ENCODE peak calls at places on chromosomes 16 and 17, in nine cellular contexts. One of them, this sample, is unnamed.

GRCh38 chr16:20851601-20852000 is 45.3 kb downstream of the REXO5 start:
- DNase-seq in fibroblast of the aortic adventitia: peak; percentile 99
- DNase-seq in cardiac fibroblast: peak; percentile 98
- DNase-seq in heart right ventricle: peak; percentile 70
- DNase-seq in AG04450: peak; percentile 86
- DNase-seq in mammary epithelial cell: peak; percentile 83
- DNase-seq in OCI-LY7: no peak
- DNase-seq in sigmoid colon: peak; percentile 94
- DNase-seq in B cell: no peak
- DNase-seq in this sample: no peak

GRCh38 chr17:78019976-78020716 is 61.6 kb downstream of the TNRC6C start:
- DNase-seq in sigmoid colon: no peak
- DNase-seq in cardiac fibroblast: no peak
- DNase-seq in heart right ventricle: no peak
- DNase-seq in OCI-LY7: no peak
- DNase-seq in mammary epithelial cell: no peak
- DNase-seq in B cell: no peak
- DNase-seq in fibroblast of the aortic adventitia: no peak
- DNase-seq in AG04450: no peak
- DNase-seq in this sample: peak; percentile 51

GRCh38 chr16:1487395-1488053 is 1.2 kb downstream of the PTX4 start:
- DNase-seq in cardiac fibroblast: no peak
- DNase-seq in OCI-LY7: no peak
- DNase-seq in heart right ventricle: peak; percentile 10
- DNase-seq in B cell: no peak
- DNase-seq in AG04450: no peak
- DNase-seq in fibroblast of the aortic adventitia: no peak
- DNase-seq in sigmoid colon: no peak
- DNase-seq in mammary epithelial cell: no peak
- DNase-seq in this sample: no peak

GRCh38 chr17:50361561-50362480 is 11.2 kb downstream of the MRPL27 start:
- DNase-seq in sigmoid colon: peak; percentile 75
- DNase-seq in cardiac fibroblast: peak; percentile 79
- DNase-seq in heart right ventricle: no peak
- DNase-seq in OCI-LY7: peak; percentile 77
- DNase-seq in mammary epithelial cell: peak; percentile 46
- DNase-seq in B cell: peak; percentile 59
- DNase-seq in AG04450: peak; percentile 49
- DNase-seq in fibroblast of the aortic adventitia: peak; percentile 77
- DNase-seq in this sample: peak; percentile 82

GRCh38 chr16:49620158-49620867 is 235.6 kb downstream of the ZNF423 start:
- DNase-seq in mammary epithelial cell: no peak
- DNase-seq in heart right ventricle: peak; percentile 89
- DNase-seq in cardiac fibroblast: peak; percentile 91
- DNase-seq in B cell: no peak
- DNase-seq in OCI-LY7: no peak
- DNase-seq in sigmoid colon: peak; percentile 89
- DNase-seq in fibroblast of the aortic adventitia: peak; percentile 81
- DNase-seq in AG04450: no peak
- DNase-seq in this sample: no peak

GRCh38 chr17:31674717-31675349 is 184.2 kb downstream of the COPRS start:
- DNase-seq in mammary epithelial cell: peak; percentile 91
- DNase-seq in OCI-LY7: no peak
- DNase-seq in sigmoid colon: no peak
- DNase-seq in heart right ventricle: no peak
- DNase-seq in AG04450: no peak
- DNase-seq in fibroblast of the aortic adventitia: peak; percentile 71
- DNase-seq in B cell: no peak
- DNase-seq in cardiac fibroblast: peak; percentile 60
- DNase-seq in this sample: no peak

GRCh38 chr17:39576187-39576586 is 31.5 kb downstream of the NEUROD2 start:
- DNase-seq in OCI-LY7: peak; percentile 27
- DNase-seq in cardiac fibroblast: no peak
- DNase-seq in sigmoid colon: no peak
- DNase-seq in AG04450: no peak
- DNase-seq in heart right ventricle: no peak
- DNase-seq in mammary epithelial cell: no peak
- DNase-seq in fibroblast of the aortic adventitia: no peak
- DNase-seq in B cell: no peak
- DNase-seq in this sample: peak; percentile 9

GRCh38 chr16:71303938-71304337 is 14.7 kb upstream of the CMTR2 start:
- DNase-seq in cardiac fibroblast: no peak
- DNase-seq in sigmoid colon: no peak
- DNase-seq in mammary epithelial cell: peak; percentile 92
- DNase-seq in OCI-LY7: no peak
- DNase-seq in AG04450: no peak
- DNase-seq in fibroblast of the aortic adventitia: no peak
- DNase-seq in B cell: no peak
- DNase-seq in heart right ventricle: no peak
- DNase-seq in this sample: no peak

DNA sequence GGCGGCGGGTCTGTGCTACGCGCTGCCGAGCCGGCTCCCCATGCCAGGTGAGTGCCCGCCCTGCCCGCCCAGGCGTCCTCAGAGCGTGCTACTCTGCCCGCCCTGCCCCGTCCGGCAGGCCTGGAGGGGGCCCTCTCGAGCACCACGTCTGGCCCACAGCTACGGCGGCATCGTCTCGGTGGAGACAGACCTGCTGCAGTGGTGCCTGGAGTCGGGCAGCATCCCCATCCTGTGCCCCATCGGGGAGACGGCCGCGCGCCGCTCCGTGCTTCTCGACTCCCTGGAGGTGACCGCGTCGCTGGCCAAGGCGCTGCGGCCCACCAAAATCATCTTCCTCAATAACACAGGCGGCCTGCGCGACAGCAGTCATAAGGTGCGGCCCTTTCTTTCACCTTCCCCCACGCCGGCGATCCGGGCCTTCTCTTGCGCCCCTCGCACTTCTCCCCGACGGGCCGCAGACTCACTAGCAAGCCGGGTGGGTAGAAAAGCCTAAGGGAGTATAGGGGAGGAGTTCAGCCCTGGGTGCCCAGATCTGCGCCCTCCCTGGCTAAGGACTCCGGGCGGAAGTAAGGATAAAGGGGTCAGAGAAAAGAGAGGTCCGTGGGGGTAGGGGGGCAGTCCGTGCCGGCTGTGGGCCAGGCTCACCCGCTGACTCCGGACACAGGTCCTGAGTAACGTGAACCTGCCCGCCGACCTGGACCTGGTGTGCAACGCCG is 1.6 kb downstream of the NAGS start:
- DNase-seq in heart right ventricle: no peak
- DNase-seq in mammary epithelial cell: peak; percentile 6
- DNase-seq in fibroblast of the aortic adventitia: no peak
- DNase-seq in AG04450: no peak
- DNase-seq in OCI-LY7: peak; percentile 33
- DNase-seq in B cell: peak; percentile 52
- DNase-seq in cardiac fibroblast: no peak
- DNase-seq in sigmoid colon: no peak
- DNase-seq in this sample: no peak
- TF ChIP-seq CTCF in heart right ventricle: no peak
- TF ChIP-seq CTCF in mammary epithelial cell: no peak
- TF ChIP-seq CTCF in fibroblast of the aortic adventitia: no peak
- TF ChIP-seq CTCF in AG04450: peak; percentile 7
- TF ChIP-seq CTCF in OCI-LY7: peak; percentile 15
- TF ChIP-seq CTCF in B cell: no peak
- TF ChIP-seq CTCF in cardiac fibroblast: peak; percentile 10
- TF ChIP-seq CTCF in sigmoid colon: no peak
- TF ChIP-seq CTCF in this sample: peak; percentile 13

GRCh38 chr17:67500677-67501300 is 123.7 kb downstream of the PITPNC1 start:
- DNase-seq in heart right ventricle: no peak
- DNase-seq in fibroblast of the aortic adventitia: no peak
- DNase-seq in cardiac fibroblast: no peak
- DNase-seq in mammary epithelial cell: no peak
- DNase-seq in OCI-LY7: no peak
- DNase-seq in sigmoid colon: no peak
- DNase-seq in AG04450: no peak
- DNase-seq in B cell: no peak
- DNase-seq in this sample: no peak

GRCh38 chr17:67499673-67500072 is 122.6 kb downstream of the PITPNC1 start:
- DNase-seq in B cell: no peak
- DNase-seq in cardiac fibroblast: no peak
- DNase-seq in heart right ventricle: no peak
- DNase-seq in sigmoid colon: no peak
- DNase-seq in AG04450: no peak
- DNase-seq in OCI-LY7: no peak
- DNase-seq in fibroblast of the aortic adventitia: no peak
- DNase-seq in mammary epithelial cell: no peak
- DNase-seq in this sample: no peak

GRCh38 chr17:67503184-67503583 is 126.1 kb downstream of the PITPNC1 start:
- DNase-seq in AG04450: no peak
- DNase-seq in B cell: no peak
- DNase-seq in fibroblast of the aortic adventitia: peak; percentile 33
- DNase-seq in cardiac fibroblast: peak; percentile 52
- DNase-seq in OCI-LY7: no peak
- DNase-seq in heart right ventricle: no peak
- DNase-seq in sigmoid colon: no peak
- DNase-seq in mammary epithelial cell: peak; percentile 80
- DNase-seq in this sample: no peak

GRCh38 chr17:67504182-67504581 is 127.1 kb downstream of the PITPNC1 start:
- DNase-seq in heart right ventricle: no peak
- DNase-seq in sigmoid colon: no peak
- DNase-seq in mammary epithelial cell: no peak
- DNase-seq in B cell: no peak
- DNase-seq in AG04450: no peak
- DNase-seq in cardiac fibroblast: no peak
- DNase-seq in OCI-LY7: no peak
- DNase-seq in fibroblast of the aortic adventitia: no peak
- DNase-seq in this sample: no peak

DNA sequence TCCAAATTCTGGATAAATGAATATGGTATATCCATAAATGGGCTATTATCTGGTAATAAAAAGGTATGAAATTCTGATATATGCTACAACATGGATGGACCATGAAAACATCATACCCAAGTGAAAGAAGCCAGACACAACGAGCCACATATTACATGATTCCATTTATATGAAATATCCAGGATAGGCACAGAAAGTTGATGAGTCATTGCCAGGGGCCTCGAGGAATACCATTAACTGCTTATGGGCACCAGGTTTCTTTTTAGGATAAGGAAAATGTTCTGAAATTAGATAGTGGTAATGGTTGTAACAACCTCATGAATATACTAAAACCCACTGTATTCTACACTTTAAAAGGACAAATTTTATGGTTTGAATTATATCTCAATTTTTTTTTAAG is 123.2 kb downstream of the PITPNC1 start:
- DNase-seq in AG04450: no peak
- DNase-seq in OCI-LY7: no peak
- DNase-seq in sigmoid colon: no peak
- DNase-seq in cardiac fibroblast: peak; percentile 32
- DNase-seq in mammary epithelial cell: no peak
- DNase-seq in heart right ventricle: no peak
- DNase-seq in fibroblast of the aortic adventitia: peak; percentile 53
- DNase-seq in B cell: no peak
- DNase-seq in this sample: no peak
- TF ChIP-seq CTCF in AG04450: no peak
- TF ChIP-seq CTCF in OCI-LY7: no peak
- TF ChIP-seq CTCF in sigmoid colon: no peak
- TF ChIP-seq CTCF in cardiac fibroblast: no peak
- TF ChIP-seq CTCF in mammary epithelial cell: no peak
- TF ChIP-seq CTCF in heart right ventricle: no peak
- TF ChIP-seq CTCF in fibroblast of the aortic adventitia: no peak
- TF ChIP-seq CTCF in B cell: no peak
- TF ChIP-seq CTCF in this sample: no peak

GRCh38 chr17:68061512-68062313 is 26.2 kb downstream of the KPNA2 start:
- DNase-seq in B cell: no peak
- DNase-seq in heart right ventricle: no peak
- DNase-seq in cardiac fibroblast: peak; percentile 48
- DNase-seq in mammary epithelial cell: no peak
- DNase-seq in AG04450: no peak
- DNase-seq in fibroblast of the aortic adventitia: peak; percentile 36
- DNase-seq in OCI-LY7: no peak
- DNase-seq in sigmoid colon: no peak
- DNase-seq in this sample: peak; percentile 67

GRCh38 chr17:68060336-68060735 is 24.8 kb downstream of the KPNA2 start:
- DNase-seq in cardiac fibroblast: no peak
- DNase-seq in AG04450: no peak
- DNase-seq in heart right ventricle: no peak
- DNase-seq in fibroblast of the aortic adventitia: no peak
- DNase-seq in mammary epithelial cell: no peak
- DNase-seq in OCI-LY7: no peak
- DNase-seq in sigmoid colon: no peak
- DNase-seq in B cell: no peak
- DNase-seq in this sample: peak; percentile 56

GRCh38 chr17:68054296-68054900 is 18.9 kb downstream of the KPNA2 start:
- DNase-seq in OCI-LY7: no peak
- DNase-seq in AG04450: peak; percentile 61
- DNase-seq in cardiac fibroblast: peak; percentile 85
- DNase-seq in fibroblast of the aortic adventitia: peak; percentile 90
- DNase-seq in B cell: no peak
- DNase-seq in sigmoid colon: no peak
- DNase-seq in mammary epithelial cell: peak; percentile 67
- DNase-seq in heart right ventricle: no peak
- DNase-seq in this sample: no peak

GRCh38 chr17:68053237-68054030 is 17.9 kb downstream of the KPNA2 start:
- DNase-seq in mammary epithelial cell: no peak
- DNase-seq in heart right ventricle: no peak
- DNase-seq in fibroblast of the aortic adventitia: peak; percentile 99
- DNase-seq in B cell: no peak
- DNase-seq in cardiac fibroblast: peak; percentile 90
- DNase-seq in AG04450: peak; percentile 64
- DNase-seq in sigmoid colon: peak; percentile 84
- DNase-seq in OCI-LY7: no peak
- DNase-seq in this sample: no peak

DNA sequence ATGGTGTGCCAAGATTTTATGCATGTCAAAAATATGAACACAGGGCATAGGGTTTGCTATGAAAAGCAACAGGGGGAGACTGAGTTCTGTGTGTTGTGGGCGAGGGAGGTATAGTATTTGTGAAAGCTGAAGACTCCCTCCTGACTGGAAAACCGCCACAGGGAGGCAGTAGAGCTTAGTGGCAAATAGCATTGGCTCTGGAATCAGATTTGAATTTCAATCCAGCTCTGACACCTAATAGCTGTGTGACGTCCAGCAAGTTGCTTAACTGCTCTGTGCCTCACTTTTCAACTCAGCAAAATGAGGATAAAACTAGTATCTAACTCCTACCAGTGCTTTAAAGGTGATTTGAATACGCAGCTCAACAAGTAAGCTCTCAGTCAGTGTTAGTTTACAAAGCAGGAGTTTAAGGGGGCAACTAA is 22.0 kb downstream of the KPNA2 start:
- DNase-seq in mammary epithelial cell: no peak
- DNase-seq in cardiac fibroblast: peak; percentile 76
- DNase-seq in OCI-LY7: peak; percentile 63
- DNase-seq in heart right ventricle: no peak
- DNase-seq in fibroblast of the aortic adventitia: peak; percentile 65
- DNase-seq in AG04450: no peak
- DNase-seq in B cell: no peak
- DNase-seq in sigmoid colon: no peak
- DNase-seq in this sample: peak; percentile 43
- TF ChIP-seq CTCF in mammary epithelial cell: peak; percentile 47
- TF ChIP-seq CTCF in cardiac fibroblast: peak; percentile 59
- TF ChIP-seq CTCF in OCI-LY7: peak; percentile 90
- TF ChIP-seq CTCF in heart right ventricle: no peak
- TF ChIP-seq CTCF in fibroblast of the aortic adventitia: peak; percentile 45
- TF ChIP-seq CTCF in AG04450: peak; percentile 60
- TF ChIP-seq CTCF in B cell: peak; percentile 47
- TF ChIP-seq CTCF in sigmoid colon: no peak
- TF ChIP-seq CTCF in this sample: peak; percentile 43

GRCh38 chr17:57538730-57539456 is 206.2 kb downstream of the CCDC182 start:
- DNase-seq in heart right ventricle: no peak
- DNase-seq in fibroblast of the aortic adventitia: no peak
- DNase-seq in B cell: no peak
- DNase-seq in mammary epithelial cell: no peak
- DNase-seq in sigmoid colon: no peak
- DNase-seq in cardiac fibroblast: no peak
- DNase-seq in OCI-LY7: no peak
- DNase-seq in AG04450: no peak
- DNase-seq in this sample: no peak

GRCh38 chr17:57539528-57540301 is 205.4 kb downstream of the CCDC182 start:
- DNase-seq in AG04450: no peak
- DNase-seq in fibroblast of the aortic adventitia: no peak
- DNase-seq in OCI-LY7: no peak
- DNase-seq in heart right ventricle: no peak
- DNase-seq in sigmoid colon: no peak
- DNase-seq in cardiac fibroblast: no peak
- DNase-seq in B cell: no peak
- DNase-seq in mammary epithelial cell: no peak
- DNase-seq in this sample: no peak

GRCh38 chr17:57541472-57542394 is 203.4 kb downstream of the CCDC182 start:
- DNase-seq in mammary epithelial cell: no peak
- DNase-seq in cardiac fibroblast: peak; percentile 85
- DNase-seq in sigmoid colon: peak; percentile 80
- DNase-seq in AG04450: no peak
- DNase-seq in B cell: no peak
- DNase-seq in fibroblast of the aortic adventitia: peak; percentile 61
- DNase-seq in heart right ventricle: peak; percentile 63
- DNase-seq in OCI-LY7: no peak
- DNase-seq in this sample: no peak

GRCh38 chr17:57541049-57541448 is 204.1 kb downstream of the CCDC182 start:
- DNase-seq in sigmoid colon: no peak
- DNase-seq in cardiac fibroblast: no peak
- DNase-seq in AG04450: no peak
- DNase-seq in mammary epithelial cell: no peak
- DNase-seq in OCI-LY7: no peak
- DNase-seq in B cell: no peak
- DNase-seq in fibroblast of the aortic adventitia: no peak
- DNase-seq in heart right ventricle: no peak
- DNase-seq in this sample: no peak

GRCh38 chr17:57540596-57540995 is 204.5 kb downstream of the CCDC182 start:
- DNase-seq in AG04450: no peak
- DNase-seq in heart right ventricle: no peak
- DNase-seq in fibroblast of the aortic adventitia: no peak
- DNase-seq in OCI-LY7: no peak
- DNase-seq in mammary epithelial cell: no peak
- DNase-seq in cardiac fibroblast: no peak
- DNase-seq in sigmoid colon: no peak
- DNase-seq in B cell: no peak
- DNase-seq in this sample: no peak
- TF ChIP-seq CTCF in AG04450: peak; percentile 11
- TF ChIP-seq CTCF in heart right ventricle: no peak
- TF ChIP-seq CTCF in fibroblast of the aortic adventitia: no peak
- TF ChIP-seq CTCF in OCI-LY7: no peak
- TF ChIP-seq CTCF in mammary epithelial cell: no peak
- TF ChIP-seq CTCF in cardiac fibroblast: no peak
- TF ChIP-seq CTCF in sigmoid colon: no peak
- TF ChIP-seq CTCF in B cell: no peak
- TF ChIP-seq CTCF in this sample: no peak